ENCODE peak calls at places on chromosomes 12 and 14, in seven cellular contexts. V is IMR-90, E is lung, N is breast epithelium, J is A549, D is Peyer's patch, O is pancreas. Y is an unnamed sample. For H3K4me1, the result is how much of the 10 kb centered on the place peaks cover.

GRCh38 chr12:89212339-89212771 is 139.9 kb downstream of the DUSP6 start:
- DNase-seq in D (no peak), E (no peak), O (no peak), N (no peak), J (no peak), V (no peak), Y (peak)

GRCh38 chr14:40252817-40253447 is 820.7 kb upstream of the FBXO33 start:
- DNase-seq in J (no peak), D (no peak), O (no peak), N (no peak), V (no peak), E (no peak), Y (no peak)

GRCh38 chr14:42214981-42215491 is 608.4 kb downstream of the LRFN5 start:
- DNase-seq in J (no peak), N (no peak), V (peak), O (no peak), E (no peak), D (no peak), Y (no peak)

GRCh38 chr12:127548123-127548553 is 718.8 kb upstream of the TMEM132C start:
- DNase-seq in D (no peak), N (no peak), V (peak), J (no peak), E (no peak), O (no peak), Y (no peak)

GRCh38 chr12:75939016-75939642 is 92.4 kb downstream of the PHLDA1 start:
- DNase-seq in N (no peak), D (no peak), V (peak), J (no peak), E (no peak), O (no peak), Y (no peak)

GRCh38 chr12:13103391-13104033 is at the start of gene GSG1:
- DNase-seq in V (peak), E (no peak), O (no peak), J (no peak), N (no peak), D (no peak), Y (no peak)

GRCh38 chr14:77782202-77782601 is 17.7 kb upstream of the ADCK1 start:
- DNase-seq in N (no peak), O (no peak), J (no peak), V (peak), D (no peak), E (no peak), Y (no peak)

GRCh38 chr14:61322011-61322798 is 826 bp downstream of the PRKCH start:
- DNase-seq in E (peak), O (peak), J (peak), V (no peak), D (peak), N (peak), Y (peak)

GRCh38 chr12:122944588-122944987 is 21.7 kb downstream of the ABCB9 start:
- DNase-seq in O (peak), V (peak), E (no peak), N (peak), D (peak), J (no peak), Y (no peak)

GRCh38 chr14:27315477-27315876 is 717.6 kb upstream of the NOVA1 start:
- DNase-seq in O (no peak), D (no peak), J (no peak), E (no peak), N (no peak), V (no peak), Y (no peak)

GRCh38 chr14:85437143-85437542 is 92.8 kb upstream of the FLRT2 start:
- DNase-seq in J (peak), D (no peak), O (peak), N (no peak), V (peak), E (no peak), Y (no peak)

GRCh38 chr12:74408601-74409166 is 129.0 kb upstream of the ATXN7L3B start:
- DNase-seq in J (no peak), D (no peak), O (no peak), N (no peak), V (no peak), E (no peak), Y (no peak)

DNA sequence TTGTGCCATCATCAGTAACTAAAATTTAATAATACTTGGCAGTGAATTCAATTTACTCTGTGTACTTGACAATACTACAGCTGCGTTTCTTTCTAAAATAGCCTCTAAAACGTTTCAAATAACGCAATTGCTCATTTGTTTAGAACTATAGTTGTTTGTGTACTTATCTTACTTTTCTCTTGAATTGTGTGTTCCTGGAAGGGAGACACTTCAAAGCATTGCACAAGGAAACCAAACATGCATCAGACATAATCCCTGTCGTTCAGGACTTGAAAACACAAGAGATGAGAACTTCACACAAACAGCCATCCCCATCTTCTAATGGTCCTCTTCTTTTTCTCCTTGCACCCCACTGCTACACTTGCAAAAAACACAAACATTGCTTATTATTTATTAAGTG is 38.4 kb downstream of the PTGER2 start:
- DNase-seq in V (peak), D (no peak), E (no peak), N (no peak), J (no peak), O (no peak), Y (no peak)
- H3K4me1 ChIP-seq in V (under half), D (under half), E (under half), N (under half), J (half or more), O (under half), Y (under half)

GRCh38 chr12:121765573-121765972 is 27.9 kb downstream of the RHOF start:
- DNase-seq in N (no peak), J (no peak), E (no peak), O (no peak), D (no peak), V (peak), Y (no peak)
- H3K4me1 ChIP-seq in N (under half), J (under half), E (under half), O (under half), D (under half), V (under half), Y (under half)

GRCh38 chr14:93928184-93929047 is 1.3 kb downstream of the FAM181A start:
- DNase-seq in E (no peak), N (no peak), O (no peak), V (no peak), D (no peak), J (no peak), Y (no peak)

GRCh38 chr14:93930989-93931307 is 3.8 kb downstream of the FAM181A start:
- DNase-seq in E (no peak), O (no peak), N (no peak), D (no peak), J (no peak), V (no peak), Y (no peak)

GRCh38 chr14:93929048-93929535 is 1.9 kb downstream of the FAM181A start:
- DNase-seq in N (no peak), E (no peak), D (no peak), J (no peak), V (no peak), O (no peak), Y (no peak)

GRCh38 chr14:93929657-93930056 is 2.5 kb downstream of the FAM181A start:
- DNase-seq in E (no peak), V (no peak), J (no peak), N (no peak), D (no peak), O (no peak), Y (no peak)

GRCh38 chr14:93930296-93930988 is 3.3 kb downstream of the FAM181A start:
- DNase-seq in O (no peak), E (no peak), J (no peak), V (no peak), D (no peak), N (no peak), Y (no peak)
- H3K4me1 ChIP-seq in O (under half), E (under half), J (under half), V (under half), D (under half), N (under half), Y (under half)

GRCh38 chr12:104590002-104590401 is 133.3 kb downstream of the CHST11 start:
- DNase-seq in D (no peak), E (no peak), J (no peak), V (no peak), O (no peak), N (no peak), Y (no peak)

GRCh38 chr12:104588048-104588942 is 131.5 kb downstream of the CHST11 start:
- DNase-seq in N (no peak), J (peak), V (peak), D (peak), O (no peak), E (no peak), Y (peak)

GRCh38 chr12:104591272-104591940 is 134.7 kb downstream of the CHST11 start:
- DNase-seq in D (no peak), O (no peak), J (no peak), N (no peak), E (no peak), V (no peak), Y (no peak)

GRCh38 chr12:104586325-104587048 is 129.7 kb downstream of the CHST11 start:
- DNase-seq in V (no peak), D (peak), J (no peak), N (no peak), E (no peak), O (no peak), Y (peak)

DNA sequence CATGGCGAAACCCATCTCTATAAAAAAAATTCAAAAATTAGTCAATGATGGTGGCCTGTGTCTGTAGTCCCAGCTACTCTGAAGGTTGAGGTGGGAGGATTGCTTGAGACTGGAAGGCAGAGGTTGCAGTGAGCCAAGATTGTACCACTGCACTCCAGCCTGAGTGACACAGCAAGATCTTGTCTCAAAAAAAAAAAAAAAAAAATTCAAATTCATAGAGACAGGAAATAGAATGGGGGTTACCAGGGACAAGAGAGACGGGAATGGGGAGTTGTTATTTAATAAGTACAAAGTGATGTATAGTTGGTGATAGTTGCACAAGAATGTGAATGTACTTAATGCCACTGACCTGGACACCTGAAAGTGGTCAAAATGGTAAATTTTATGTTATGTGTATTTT is 132.5 kb downstream of the CHST11 start:
- DNase-seq in D (no peak), V (no peak), E (no peak), J (no peak), O (no peak), N (no peak), Y (no peak)
- H3K4me1 ChIP-seq in D (under half), V (under half), E (under half), J (half or more), O (under half), N (under half), Y (under half)

GRCh38 chr14:93945070-93945399 is 17.9 kb downstream of the FAM181A start:
- DNase-seq in O (no peak), V (no peak), E (no peak), D (no peak), N (no peak), J (no peak), Y (no peak)
- H3K4me1 ChIP-seq in O (under half), V (under half), E (under half), D (under half), N (under half), J (under half), Y (under half)

DNA sequence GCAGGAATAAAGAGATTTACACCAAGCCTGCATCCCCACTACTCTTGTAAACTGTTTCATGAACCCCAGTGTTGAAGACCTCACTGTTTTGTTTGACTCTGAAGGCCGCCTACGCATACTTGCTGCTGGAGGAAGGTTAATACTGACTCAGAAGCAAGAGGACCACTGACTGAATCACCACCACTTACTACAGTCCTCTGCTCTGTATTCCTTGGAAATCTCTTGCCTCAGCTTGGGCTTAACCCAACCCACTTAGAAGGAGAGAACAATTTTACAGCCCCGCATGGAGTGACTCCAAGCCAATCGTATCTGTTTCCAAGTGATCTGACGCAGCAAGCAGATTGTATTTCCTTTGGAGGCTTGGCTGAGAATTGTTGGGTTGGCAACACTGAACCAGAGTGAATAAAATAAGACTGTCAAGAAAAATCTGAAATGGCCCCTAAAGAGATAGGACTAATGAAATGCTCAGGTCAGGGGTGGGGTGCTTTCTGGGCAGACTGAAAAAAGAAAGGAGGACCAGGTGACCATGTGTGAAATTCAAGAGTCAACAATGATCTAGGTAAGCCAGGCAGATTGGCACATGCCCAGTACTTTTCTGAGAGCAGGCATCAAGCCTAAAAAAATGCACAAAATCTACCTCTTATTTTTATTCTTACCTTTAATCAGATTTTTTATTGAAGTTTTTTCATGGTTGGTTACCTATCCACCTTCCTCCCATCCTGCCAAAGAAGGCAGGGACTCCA is 248.5 kb downstream of the ZFP36L1 start:
- DNase-seq in V (peak), E (peak), O (peak), J (no peak), D (peak), N (no peak), Y (peak)
- H3K4me1 ChIP-seq in V (under half), E (under half), O (under half), J (under half), D (under half), N (under half), Y (half or more)

GRCh38 chr12:26868505-26869494 is 35.8 kb upstream of the ITPR2 start:
- DNase-seq in V (no peak), J (no peak), O (no peak), E (no peak), D (no peak), N (no peak), Y (no peak)
- H3K4me1 ChIP-seq in V (under half), J (under half), O (under half), E (under half), D (under half), N (under half), Y (under half)